ENCODE peak calls at places on chromosomes 7 and 10, in six cellular contexts. One of them, this sample, is unnamed.

GRCh38 chr10:103843045-103843444 is 12.3 kb downstream of the SH3PXD2A start:
- DNase-seq in GM12878: no peak
- DNase-seq in heart right ventricle: no peak
- DNase-seq in right atrium auricular region: no peak
- DNase-seq in left ventricle myocardium inferior: no peak
- DNase-seq in GM12864: no peak
- DNase-seq in this sample: no peak

GRCh38 chr10:112461029-112461887 is 14.2 kb downstream of the VTI1A start:
- DNase-seq in heart right ventricle: no peak
- DNase-seq in GM12878: no peak
- DNase-seq in left ventricle myocardium inferior: no peak
- DNase-seq in GM12864: no peak
- DNase-seq in right atrium auricular region: no peak
- DNase-seq in this sample: peak; percentile 96

GRCh38 chr10:17144757-17145156 is 15.1 kb upstream of the CUBN start:
- DNase-seq in heart right ventricle: no peak
- DNase-seq in left ventricle myocardium inferior: no peak
- DNase-seq in GM12878: peak; percentile 9
- DNase-seq in right atrium auricular region: no peak
- DNase-seq in GM12864: peak; percentile 15
- DNase-seq in this sample: peak; percentile 28

GRCh38 chr10:125076891-125077643 is 83.3 kb downstream of the CTBP2 start:
- DNase-seq in heart right ventricle: no peak
- DNase-seq in GM12878: no peak
- DNase-seq in right atrium auricular region: no peak
- DNase-seq in left ventricle myocardium inferior: no peak
- DNase-seq in GM12864: no peak
- DNase-seq in this sample: peak; percentile 29

GRCh38 chr10:113320213-113320612 is 232.6 kb upstream of the HABP2 start:
- DNase-seq in left ventricle myocardium inferior: no peak
- DNase-seq in heart right ventricle: no peak
- DNase-seq in GM12878: no peak
- DNase-seq in GM12864: no peak
- DNase-seq in right atrium auricular region: no peak
- DNase-seq in this sample: no peak

GRCh38 chr7:45435846-45436245 is 138.3 kb upstream of the ADCY1 start:
- DNase-seq in GM12878: no peak
- DNase-seq in right atrium auricular region: no peak
- DNase-seq in GM12864: no peak
- DNase-seq in left ventricle myocardium inferior: no peak
- DNase-seq in heart right ventricle: no peak
- DNase-seq in this sample: peak; percentile 67

GRCh38 chr10:88932539-88933256 is 19.9 kb downstream of the ACTA2 start:
- DNase-seq in right atrium auricular region: peak; percentile 73
- DNase-seq in GM12864: peak; percentile 43
- DNase-seq in heart right ventricle: peak; percentile 59
- DNase-seq in GM12878: no peak
- DNase-seq in left ventricle myocardium inferior: no peak
- DNase-seq in this sample: peak; percentile 91

GRCh38 chr7:74092321-74092963 is 8.8 kb downstream of the LIMK1 start:
- DNase-seq in GM12878: no peak
- DNase-seq in right atrium auricular region: no peak
- DNase-seq in GM12864: no peak
- DNase-seq in left ventricle myocardium inferior: peak; percentile 64
- DNase-seq in heart right ventricle: peak; percentile 38
- DNase-seq in this sample: no peak

GRCh38 chr10:127405221-127405620 is 143.9 kb upstream of the NPS start:
- DNase-seq in GM12878: no peak
- DNase-seq in GM12864: no peak
- DNase-seq in right atrium auricular region: no peak
- DNase-seq in heart right ventricle: no peak
- DNase-seq in left ventricle myocardium inferior: no peak
- DNase-seq in this sample: peak; percentile 55

GRCh38 chr7:142153400-142153799 is 41.9 kb downstream of the MGAM2 start:
- DNase-seq in GM12864: no peak
- DNase-seq in heart right ventricle: no peak
- DNase-seq in right atrium auricular region: no peak
- DNase-seq in left ventricle myocardium inferior: no peak
- DNase-seq in GM12878: no peak
- DNase-seq in this sample: peak; percentile 38

GRCh38 chr10:122132882-122133634 is 138.0 kb upstream of the BTBD16 start:
- DNase-seq in left ventricle myocardium inferior: no peak
- DNase-seq in right atrium auricular region: no peak
- DNase-seq in heart right ventricle: no peak
- DNase-seq in GM12864: no peak
- DNase-seq in GM12878: no peak
- DNase-seq in this sample: no peak

GRCh38 chr10:103969857-103970627 is 3.1 kb downstream of the SLK start:
- DNase-seq in right atrium auricular region: no peak
- DNase-seq in left ventricle myocardium inferior: no peak
- DNase-seq in GM12864: no peak
- DNase-seq in heart right ventricle: no peak
- DNase-seq in GM12878: no peak
- DNase-seq in this sample: no peak

GRCh38 chr10:101052285-101052684 is 9.5 kb upstream of the KAZALD1 start:
- DNase-seq in heart right ventricle: no peak
- DNase-seq in left ventricle myocardium inferior: no peak
- DNase-seq in GM12878: no peak
- DNase-seq in GM12864: no peak
- DNase-seq in right atrium auricular region: peak; percentile 67
- DNase-seq in this sample: peak; percentile 77

DNA sequence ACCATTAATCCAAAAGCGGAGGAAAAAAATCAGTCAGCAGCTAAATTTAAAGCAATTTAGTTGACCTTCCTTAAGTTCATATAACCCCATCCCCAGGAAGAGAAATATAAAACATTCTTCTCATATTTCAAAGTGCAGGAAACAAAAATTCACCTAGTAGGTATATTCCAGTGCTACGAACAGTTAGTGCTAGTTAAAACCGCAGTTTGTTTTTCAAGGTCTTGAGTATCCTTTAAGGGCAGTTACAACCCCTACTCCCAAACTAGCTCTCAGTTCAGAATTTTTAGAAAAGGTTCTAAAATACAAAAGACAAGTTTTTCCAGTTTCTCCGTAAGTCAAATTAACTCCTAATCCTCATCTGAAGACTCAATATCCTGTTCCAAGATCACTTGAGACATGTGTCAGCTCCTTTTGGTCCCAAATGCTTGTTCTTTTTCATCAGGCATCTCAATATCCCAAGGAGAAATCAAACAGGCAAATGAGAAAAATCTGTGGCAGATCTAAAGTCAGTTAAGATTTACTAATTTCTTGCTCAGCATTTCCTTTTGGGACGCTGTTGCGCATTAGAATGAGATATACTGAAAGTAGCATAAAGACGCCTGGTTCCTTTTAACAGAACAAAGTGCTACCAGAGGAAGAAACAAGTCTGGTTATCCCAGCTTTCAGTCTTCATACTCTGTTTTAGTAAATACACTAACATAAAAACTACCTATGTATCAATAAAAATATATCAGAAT is 51.8 kb downstream of the ARHGAP12 start:
- DNase-seq in GM12864: peak; percentile 2
- DNase-seq in right atrium auricular region: no peak
- DNase-seq in GM12878: peak; percentile 34
- DNase-seq in heart right ventricle: no peak
- DNase-seq in left ventricle myocardium inferior: no peak
- DNase-seq in this sample: no peak
- H3K4me3 ChIP-seq in GM12864: no peak overlapping the region
- H3K4me3 ChIP-seq in right atrium auricular region: no peak overlapping the region
- H3K4me3 ChIP-seq in GM12878: no peak overlapping the region
- H3K4me3 ChIP-seq in heart right ventricle: no peak overlapping the region
- H3K4me3 ChIP-seq in left ventricle myocardium inferior: no peak overlapping the region
- H3K4me3 ChIP-seq in this sample: no peak overlapping the region

GRCh38 chr10:7667262-7668141 is 736 bp upstream of the ITIH5 start:
- DNase-seq in left ventricle myocardium inferior: peak; percentile 19
- DNase-seq in right atrium auricular region: no peak
- DNase-seq in GM12864: no peak
- DNase-seq in GM12878: no peak
- DNase-seq in heart right ventricle: peak; percentile 24
- DNase-seq in this sample: no peak

GRCh38 chr10:7664707-7665106 is 2.1 kb downstream of the ITIH5 start:
- DNase-seq in GM12864: no peak
- DNase-seq in heart right ventricle: no peak
- DNase-seq in GM12878: no peak
- DNase-seq in right atrium auricular region: no peak
- DNase-seq in left ventricle myocardium inferior: no peak
- DNase-seq in this sample: no peak

GRCh38 chr10:7659560-7659959 is 7.2 kb downstream of the ITIH5 start:
- DNase-seq in right atrium auricular region: no peak
- DNase-seq in left ventricle myocardium inferior: no peak
- DNase-seq in heart right ventricle: no peak
- DNase-seq in GM12878: no peak
- DNase-seq in GM12864: no peak
- DNase-seq in this sample: no peak

GRCh38 chr10:7666253-7667023 is at the start of gene ITIH5:
- DNase-seq in left ventricle myocardium inferior: peak; percentile 24
- DNase-seq in GM12864: no peak
- DNase-seq in GM12878: no peak
- DNase-seq in right atrium auricular region: no peak
- DNase-seq in heart right ventricle: no peak
- DNase-seq in this sample: no peak

DNA sequence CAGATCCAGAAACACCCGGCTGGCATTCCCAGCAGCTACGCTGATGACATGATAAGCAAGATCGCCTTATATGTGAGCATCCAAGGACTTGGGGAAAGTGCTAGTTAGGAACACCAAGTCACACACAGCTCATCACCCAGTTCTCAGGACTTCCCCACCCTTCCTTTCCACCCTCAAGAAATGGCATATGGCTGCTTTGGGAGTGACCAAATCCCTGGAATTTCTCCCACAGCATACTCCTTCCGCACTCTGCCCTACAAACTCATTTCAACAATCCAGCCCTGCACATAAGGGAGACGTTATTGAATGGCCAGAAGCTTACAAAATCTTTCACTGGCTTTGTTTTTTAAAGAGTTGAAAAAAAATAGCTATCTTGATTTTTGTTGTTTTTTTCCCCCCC is 4.2 kb downstream of the ITIH5 start:
- DNase-seq in right atrium auricular region: no peak
- DNase-seq in GM12878: no peak
- DNase-seq in heart right ventricle: no peak
- DNase-seq in left ventricle myocardium inferior: no peak
- DNase-seq in GM12864: no peak
- DNase-seq in this sample: no peak
- TF ChIP-seq CTCF in right atrium auricular region: no peak
- TF ChIP-seq CTCF in GM12878: no peak
- TF ChIP-seq CTCF in heart right ventricle: no peak
- TF ChIP-seq CTCF in left ventricle myocardium inferior: no peak
- TF ChIP-seq CTCF in GM12864: no peak
- TF ChIP-seq CTCF in this sample: no peak

GRCh38 chr10:116067825-116068224 is 205.2 kb downstream of the GFRA1 start:
- DNase-seq in GM12864: no peak
- DNase-seq in right atrium auricular region: no peak
- DNase-seq in GM12878: no peak
- DNase-seq in heart right ventricle: no peak
- DNase-seq in left ventricle myocardium inferior: no peak
- DNase-seq in this sample: no peak
- H3K4me3 ChIP-seq in GM12864: no peak overlapping the region
- H3K4me3 ChIP-seq in right atrium auricular region: no peak overlapping the region
- H3K4me3 ChIP-seq in GM12878: no peak overlapping the region
- H3K4me3 ChIP-seq in heart right ventricle: no peak overlapping the region
- H3K4me3 ChIP-seq in left ventricle myocardium inferior: no peak overlapping the region
- H3K4me3 ChIP-seq in this sample: no peak overlapping the region

GRCh38 chr7:28144266-28144665 is 36.3 kb downstream of the JAZF1 start:
- DNase-seq in left ventricle myocardium inferior: no peak
- DNase-seq in heart right ventricle: no peak
- DNase-seq in GM12878: no peak
- DNase-seq in GM12864: no peak
- DNase-seq in right atrium auricular region: no peak
- DNase-seq in this sample: no peak
- TF ChIP-seq CTCF in left ventricle myocardium inferior: peak; percentile 39
- TF ChIP-seq CTCF in heart right ventricle: peak; percentile 9
- TF ChIP-seq CTCF in GM12878: no peak
- TF ChIP-seq CTCF in GM12864: no peak
- TF ChIP-seq CTCF in right atrium auricular region: no peak
- TF ChIP-seq CTCF in this sample: no peak

GRCh38 chr7:138738551-138739335 is 37.6 kb upstream of the SVOPL start:
- DNase-seq in GM12878: peak; percentile 64
- DNase-seq in left ventricle myocardium inferior: peak; percentile 78
- DNase-seq in heart right ventricle: peak; percentile 74
- DNase-seq in GM12864: peak; percentile 49
- DNase-seq in right atrium auricular region: peak; percentile 77
- DNase-seq in this sample: peak; percentile 89
- H3K4me3 ChIP-seq in GM12878: no peak overlapping the region
- H3K4me3 ChIP-seq in left ventricle myocardium inferior: no peak overlapping the region
- H3K4me3 ChIP-seq in heart right ventricle: no peak overlapping the region
- H3K4me3 ChIP-seq in GM12864: no peak overlapping the region
- H3K4me3 ChIP-seq in right atrium auricular region: no peak overlapping the region
- H3K4me3 ChIP-seq in this sample: no peak overlapping the region

DNA sequence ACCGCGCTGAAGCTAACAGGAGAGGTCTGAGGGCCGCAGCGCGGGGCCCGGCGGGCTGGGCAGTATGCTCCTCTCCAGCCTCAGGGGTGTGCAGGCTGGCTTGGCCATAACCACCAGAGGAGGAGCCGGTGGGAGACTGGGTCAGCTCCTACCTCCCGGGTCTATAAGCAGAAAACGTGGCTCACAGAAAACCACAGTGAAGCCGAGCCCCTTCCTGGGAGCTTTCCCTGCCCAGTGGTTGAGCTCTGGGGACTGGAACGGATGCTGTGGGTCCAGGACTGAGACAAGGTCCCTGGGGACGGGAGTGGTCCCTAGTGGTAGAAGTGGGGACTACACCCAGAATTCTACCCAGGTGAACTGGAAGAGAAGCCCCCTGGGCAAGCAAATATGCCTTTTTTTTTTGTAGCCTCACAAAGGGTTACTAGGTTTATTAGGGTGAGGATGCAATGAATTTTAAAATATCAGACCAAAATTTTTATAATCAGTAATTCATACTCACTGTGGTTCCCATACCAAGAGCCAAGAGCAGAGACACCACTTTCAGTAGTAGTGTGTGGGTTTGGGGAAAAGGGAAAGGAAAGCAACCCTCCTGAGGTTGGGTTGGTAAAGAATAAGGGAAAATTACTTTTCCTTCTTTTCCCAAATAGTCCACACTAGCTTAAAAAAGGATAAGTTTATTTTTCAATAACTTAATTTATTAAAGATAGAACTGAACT is 67.9 kb upstream of the PRKCQ start:
- DNase-seq in GM12864: no peak
- DNase-seq in left ventricle myocardium inferior: no peak
- DNase-seq in right atrium auricular region: no peak
- DNase-seq in GM12878: no peak
- DNase-seq in heart right ventricle: peak; percentile 10
- DNase-seq in this sample: no peak
- TF ChIP-seq CTCF in GM12864: peak; percentile 89
- TF ChIP-seq CTCF in left ventricle myocardium inferior: peak; percentile 50
- TF ChIP-seq CTCF in right atrium auricular region: no peak
- TF ChIP-seq CTCF in GM12878: peak; percentile 65
- TF ChIP-seq CTCF in heart right ventricle: peak; percentile 57
- TF ChIP-seq CTCF in this sample: peak; percentile 40

DNA sequence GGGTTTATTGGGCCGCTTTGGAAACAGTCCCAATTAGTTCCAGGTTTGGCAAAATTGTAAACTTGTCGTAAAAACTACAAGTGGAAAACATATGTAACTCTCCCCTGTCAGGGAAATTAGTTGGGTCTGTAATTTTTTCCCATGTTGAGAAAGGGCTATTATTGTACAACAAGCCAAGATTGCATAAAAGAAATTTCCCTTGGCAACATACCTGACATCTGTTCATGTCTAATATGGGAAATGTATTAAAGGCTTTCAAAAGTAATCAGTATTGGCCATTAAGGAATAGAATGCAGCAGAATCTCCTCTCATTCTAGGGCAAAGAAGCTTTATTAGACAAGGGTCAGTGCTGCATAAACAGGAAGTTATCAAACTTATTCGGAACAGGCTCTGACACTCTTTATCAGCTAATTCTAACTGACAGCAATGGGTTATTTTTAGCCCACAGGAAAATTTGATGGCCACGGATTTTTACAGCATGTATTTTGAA is 158.0 kb downstream of the ARID5B start:
- DNase-seq in GM12864: no peak
- DNase-seq in heart right ventricle: no peak
- DNase-seq in left ventricle myocardium inferior: no peak
- DNase-seq in right atrium auricular region: no peak
- DNase-seq in GM12878: no peak
- DNase-seq in this sample: peak; percentile 60
- H3K4me3 ChIP-seq in GM12864: no peak overlapping the region
- H3K4me3 ChIP-seq in heart right ventricle: no peak overlapping the region
- H3K4me3 ChIP-seq in left ventricle myocardium inferior: peak overlapping the region; percentile 68
- H3K4me3 ChIP-seq in right atrium auricular region: no peak overlapping the region
- H3K4me3 ChIP-seq in GM12878: no peak overlapping the region
- H3K4me3 ChIP-seq in this sample: no peak overlapping the region